ENCODE peak calls at places on chromosomes 2 and 18, in five cellular contexts. T, O, K, G and V are unnamed samples.

GRCh38 chr2:71907503-71907902 is 240.2 kb downstream of the CYP26B1 start:
- DNase-seq in T (no peak), O (no peak), K (no peak), G (no peak), V (no peak)

GRCh38 chr2:120436460-120436739 is 90.5 kb downstream of the INHBB start:
- DNase-seq in T (no peak), O (peak; percentile 13), K (peak; percentile 74), G (no peak), V (no peak)

GRCh38 chr2:84781942-84782716 is 98.8 kb downstream of the TRABD2A start:
- DNase-seq in T (no peak), O (peak; percentile 83), K (no peak), G (peak; percentile 64), V (no peak)

GRCh38 chr2:72090781-72091482 is 56.7 kb downstream of the CYP26B1 start:
- DNase-seq in T (no peak), O (no peak), K (no peak), G (no peak), V (no peak)

GRCh38 chr2:240021488-240022104 is 3.5 kb downstream of the NDUFA10 start:
- DNase-seq in T (peak; percentile 71), O (peak; percentile 79), K (peak; percentile 61), G (peak; percentile 65), V (peak; percentile 43)

GRCh38 chr2:18387479-18388206 is 172.8 kb downstream of the RDH14 start:
- DNase-seq in T (peak; percentile 79), O (peak; percentile 81), K (peak; percentile 76), G (peak; percentile 62), V (peak; percentile 79)

GRCh38 chr18:40866013-40866644 is 1088.9 kb upstream of the PIK3C3 start:
- DNase-seq in T (peak; percentile 39), O (no peak), K (no peak), G (no peak), V (no peak)

GRCh38 chr2:67650292-67651133 is 253.4 kb downstream of the ETAA1 start:
- DNase-seq in T (peak; percentile 75), O (peak; percentile 62), K (peak; percentile 87), G (peak; percentile 20), V (no peak)

GRCh38 chr2:144015655-144016245 is 504.2 kb downstream of the ZEB2 start:
- DNase-seq in T (no peak), O (no peak), K (no peak), G (no peak), V (no peak)

GRCh38 chr2:68469935-68470334 is 2.5 kb downstream of the APLF start:
- DNase-seq in T (no peak), O (no peak), K (no peak), G (no peak), V (no peak)

GRCh38 chr2:210961249-210961648 is 404.9 kb downstream of the CPS1 start:
- DNase-seq in T (no peak), O (no peak), K (no peak), G (no peak), V (no peak)

GRCh38 chr2:215579809-215580208 is 143.9 kb upstream of the FN1 start:
- DNase-seq in T (no peak), O (no peak), K (no peak), G (no peak), V (no peak)

GRCh38 chr2:106012591-106013347 is 181.3 kb downstream of the UXS1 start:
- DNase-seq in T (no peak), O (no peak), K (no peak), G (no peak), V (no peak)

GRCh38 chr2:224909885-224910517 is 132.3 kb downstream of the DOCK10 start:
- DNase-seq in T (no peak), O (no peak), K (peak; percentile 64), G (no peak), V (no peak)

GRCh38 chr18:76256897-76257500 is 238.0 kb downstream of the ZNF516 start:
- DNase-seq in T (no peak), O (no peak), K (no peak), G (no peak), V (peak; percentile 20)

GRCh38 chr2:164495491-164496223 is 125.6 kb downstream of the GRB14 start:
- DNase-seq in T (no peak), O (no peak), K (no peak), G (no peak), V (peak; percentile 33)

GRCh38 chr18:69658137-69658536 is 257.4 kb downstream of the DOK6 start:
- DNase-seq in T (no peak), O (no peak), K (no peak), G (no peak), V (no peak)

GRCh38 chr2:189661148-189661956 is at the start of gene ASNSD1:
- DNase-seq in T (peak; percentile 99), O (peak; percentile 97), K (peak; percentile 99), G (peak; percentile 98), V (peak; percentile 98)

GRCh38 chr2:223669453-223670225 is 67.5 kb upstream of the SCG2 start:
- DNase-seq in T (no peak), O (no peak), K (no peak), G (no peak), V (no peak)

GRCh38 chr18:34158881-34159690 is 65.6 kb downstream of the NOL4 start:
- DNase-seq in T (peak; percentile 28), O (peak; percentile 17), K (peak; percentile 40), G (no peak), V (no peak)

GRCh38 chr2:43193996-43194869 is 32.2 kb downstream of the ZFP36L2 start:
- DNase-seq in T (no peak), O (peak; percentile 86), K (no peak), G (no peak), V (no peak)

GRCh38 chr2:112006076-112006410 is 49.0 kb upstream of the TMEM87B start:
- DNase-seq in T (no peak), O (no peak), K (peak; percentile 14), G (no peak), V (peak; percentile 27)

GRCh38 chr2:101805146-101806088 is 107.9 kb downstream of the MAP4K4 start:
- DNase-seq in T (no peak), O (no peak), K (no peak), G (no peak), V (no peak)

GRCh38 chr2:121650554-121650930 is 1.3 kb upstream of the CLASP1 start:
- DNase-seq in T (no peak), O (peak; percentile 19), K (no peak), G (peak; percentile 27), V (no peak)

GRCh38 chr2:104606056-104606455 is 247.9 kb upstream of the POU3F3 start:
- DNase-seq in T (no peak), O (no peak), K (no peak), G (no peak), V (no peak)

GRCh38 chr2:222504714-222505113 is 80.4 kb downstream of the SGPP2 start:
- DNase-seq in T (no peak), O (no peak), K (no peak), G (no peak), V (no peak)

GRCh38 chr2:96305091-96305978 is at the start of gene SNRNP200:
- DNase-seq in T (peak; percentile 87), O (peak; percentile 94), K (peak; percentile 85), G (peak; percentile 90), V (no peak)

GRCh38 chr2:9995059-9995458 is 43.6 kb downstream of the GRHL1 start:
- DNase-seq in T (no peak), O (no peak), K (no peak), G (no peak), V (no peak)

GRCh38 chr2:151733781-151734672 is at the start of gene NEB:
- DNase-seq in T (no peak), O (no peak), K (no peak), G (no peak), V (no peak)

GRCh38 chr2:99399063-99399462 is 61.9 kb downstream of the EIF5B start:
- DNase-seq in T (no peak), O (no peak), K (no peak), G (no peak), V (no peak)

GRCh38 chr2:99395589-99396130 is 58.5 kb downstream of the EIF5B start:
- DNase-seq in T (no peak), O (no peak), K (no peak), G (no peak), V (no peak)

GRCh38 chr2:99397251-99397920 is 60.2 kb downstream of the EIF5B start:
- DNase-seq in T (no peak), O (no peak), K (no peak), G (no peak), V (no peak)

GRCh38 chr2:99399795-99400194 is 62.6 kb downstream of the EIF5B start:
- DNase-seq in T (no peak), O (no peak), K (no peak), G (no peak), V (no peak)

DNA sequence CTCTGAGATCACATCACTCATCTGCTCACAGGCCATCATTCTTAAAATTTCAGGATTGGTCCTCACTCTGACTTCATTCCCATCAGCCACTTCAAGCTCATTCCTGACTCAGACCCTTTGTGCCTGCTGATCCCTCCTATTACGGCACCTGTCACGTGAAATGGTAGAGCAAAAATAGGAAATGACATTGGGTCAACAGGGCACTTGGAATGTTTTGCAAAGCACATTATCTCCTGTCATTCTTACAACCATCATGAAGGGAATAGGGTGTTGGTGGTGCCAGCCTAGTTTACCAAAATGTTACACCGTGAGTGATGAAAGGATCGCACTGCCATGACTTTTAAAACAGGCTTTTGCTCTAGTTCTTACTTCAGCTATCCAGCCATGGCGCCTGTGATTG is 61.1 kb downstream of the EIF5B start:
- DNase-seq in T (no peak), O (no peak), K (no peak), G (no peak), V (no peak)
- H3K36me3 ChIP-seq in T (peaks cover 95% of the 10 kb centered on the region), O (peaks cover 17% of the 10 kb centered on the region), K (no peaks in the 10 kb centered on the region), G (peaks cover 55% of the 10 kb centered on the region), V (peaks cover 54% of the 10 kb centered on the region)

GRCh38 chr2:202034249-202035088 is 814 bp downstream of the FZD7 start:
- DNase-seq in T (no peak), O (peak; percentile 33), K (peak; percentile 32), G (no peak), V (no peak)
- H3K4me1 ChIP-seq in T (peaks cover 59% of the 10 kb centered on the region), O (peaks cover 8% of the 10 kb centered on the region), K (peaks cover 8% of the 10 kb centered on the region), G (peaks cover 25% of the 10 kb centered on the region), V (peaks cover 28% of the 10 kb centered on the region)

GRCh38 chr18:11259421-11259820 is 110.1 kb upstream of the PIEZO2 start:
- DNase-seq in T (no peak), O (peak; percentile 26), K (peak; percentile 35), G (no peak), V (no peak)

GRCh38 chr18:11260963-11261441 is 111.6 kb upstream of the PIEZO2 start:
- DNase-seq in T (no peak), O (no peak), K (no peak), G (no peak), V (no peak)

GRCh38 chr18:11258014-11258413 is 108.6 kb upstream of the PIEZO2 start:
- DNase-seq in T (no peak), O (no peak), K (no peak), G (no peak), V (no peak)
- H3K4me3 ChIP-seq in T (no peak overlapping the region), O (no peak overlapping the region), K (no peak overlapping the region), G (no peak overlapping the region), V (no peak overlapping the region)

GRCh38 chr2:177445223-177445622 is 52.6 kb downstream of the AGPS start:
- DNase-seq in T (no peak), O (no peak), K (no peak), G (no peak), V (no peak)

GRCh38 chr2:177449159-177449558 is 56.6 kb downstream of the AGPS start:
- DNase-seq in T (no peak), O (no peak), K (no peak), G (no peak), V (no peak)

DNA sequence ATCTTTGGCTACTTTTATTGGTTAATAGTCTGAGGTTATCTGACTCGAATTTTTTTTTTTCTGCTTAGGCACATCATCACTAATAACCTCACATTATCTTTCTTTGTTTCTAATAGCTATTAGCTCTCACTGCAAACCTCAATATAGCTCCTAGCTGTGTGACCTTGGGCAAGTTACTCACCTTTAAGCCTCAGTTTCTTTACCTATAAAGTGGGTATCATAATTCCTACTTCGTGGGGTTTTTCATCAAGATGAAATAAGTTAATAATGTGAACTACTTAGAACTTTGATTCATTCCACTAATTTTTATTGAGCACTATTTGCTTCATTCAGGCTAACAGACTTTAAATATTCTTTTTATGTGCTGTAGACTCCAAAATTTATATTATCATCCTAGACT is 55.5 kb downstream of the AGPS start:
- DNase-seq in T (no peak), O (no peak), K (no peak), G (no peak), V (no peak)
- H3K36me3 ChIP-seq in T (peaks cover 54% of the 10 kb centered on the region), O (no peaks in the 10 kb centered on the region), K (no peaks in the 10 kb centered on the region), G (peaks cover 6% of the 10 kb centered on the region), V (peaks cover 2% of the 10 kb centered on the region)